ENCODE peak calls at places on chromosomes 1 and 21, in five cellular contexts. One of them, this sample, is unnamed.

GRCh38 chr1:172969611-172970010 is 81.1 kb downstream of the TNFSF18 start:
- DNase-seq in IMR-90: peak; percentile 84
- DNase-seq in right lobe of liver: no peak
- DNase-seq in fibroblast of lung: peak; percentile 90
- DNase-seq in neuronal stem cell: no peak
- DNase-seq in this sample: no peak

GRCh38 chr1:178702141-178702540 is 22.9 kb upstream of the RALGPS2 start:
- DNase-seq in right lobe of liver: no peak
- DNase-seq in neuronal stem cell: no peak
- DNase-seq in IMR-90: peak; percentile 71
- DNase-seq in fibroblast of lung: peak; percentile 68
- DNase-seq in this sample: no peak

GRCh38 chr1:214846971-214847810 is 235.3 kb upstream of the KCNK2 start:
- DNase-seq in IMR-90: no peak
- DNase-seq in right lobe of liver: no peak
- DNase-seq in fibroblast of lung: no peak
- DNase-seq in neuronal stem cell: no peak
- DNase-seq in this sample: no peak

GRCh38 chr1:58065520-58065919 is 481.0 kb downstream of the OMA1 start:
- DNase-seq in fibroblast of lung: no peak
- DNase-seq in right lobe of liver: no peak
- DNase-seq in IMR-90: no peak
- DNase-seq in neuronal stem cell: no peak
- DNase-seq in this sample: no peak

GRCh38 chr1:25568090-25568833 is 24.9 kb downstream of the LDLRAP1 start:
- DNase-seq in neuronal stem cell: no peak
- DNase-seq in right lobe of liver: no peak
- DNase-seq in fibroblast of lung: peak; percentile 60
- DNase-seq in IMR-90: peak; percentile 63
- DNase-seq in this sample: peak; percentile 83

GRCh38 chr1:161139765-161140164 is 7.3 kb upstream of the DEDD start:
- DNase-seq in IMR-90: peak; percentile 57
- DNase-seq in fibroblast of lung: no peak
- DNase-seq in right lobe of liver: no peak
- DNase-seq in neuronal stem cell: no peak
- DNase-seq in this sample: no peak

GRCh38 chr21:16532841-16533240 is 803.1 kb downstream of the USP25 start:
- DNase-seq in fibroblast of lung: peak; percentile 62
- DNase-seq in neuronal stem cell: no peak
- DNase-seq in right lobe of liver: no peak
- DNase-seq in IMR-90: peak; percentile 43
- DNase-seq in this sample: no peak

GRCh38 chr1:52210044-52210443 is 68.2 kb downstream of the ZFYVE9 start:
- DNase-seq in IMR-90: no peak
- DNase-seq in fibroblast of lung: peak; percentile 43
- DNase-seq in right lobe of liver: no peak
- DNase-seq in neuronal stem cell: no peak
- DNase-seq in this sample: peak; percentile 84

GRCh38 chr21:24994717-24995116 is 612.6 kb downstream of the MRPL39 start:
- DNase-seq in right lobe of liver: no peak
- DNase-seq in IMR-90: no peak
- DNase-seq in neuronal stem cell: no peak
- DNase-seq in fibroblast of lung: no peak
- DNase-seq in this sample: no peak

GRCh38 chr1:18540136-18540765 is 59.5 kb downstream of the KLHDC7A start:
- DNase-seq in fibroblast of lung: no peak
- DNase-seq in neuronal stem cell: no peak
- DNase-seq in right lobe of liver: peak; percentile 31
- DNase-seq in IMR-90: no peak
- DNase-seq in this sample: no peak

GRCh38 chr1:81119319-81119718 is 681.4 kb upstream of the ADGRL2 start:
- DNase-seq in IMR-90: no peak
- DNase-seq in fibroblast of lung: no peak
- DNase-seq in neuronal stem cell: no peak
- DNase-seq in right lobe of liver: no peak
- DNase-seq in this sample: no peak

GRCh38 chr1:92923664-92924063 is 37.6 kb downstream of the DIPK1A start:
- DNase-seq in neuronal stem cell: no peak
- DNase-seq in fibroblast of lung: no peak
- DNase-seq in right lobe of liver: no peak
- DNase-seq in IMR-90: no peak
- DNase-seq in this sample: no peak

GRCh38 chr1:111406325-111406768 is 21.2 kb downstream of the OVGP1 start:
- DNase-seq in fibroblast of lung: peak; percentile 36
- DNase-seq in right lobe of liver: peak; percentile 65
- DNase-seq in neuronal stem cell: no peak
- DNase-seq in IMR-90: peak; percentile 48
- DNase-seq in this sample: peak; percentile 34
- H3K27ac ChIP-seq in fibroblast of lung: no peak overlapping the region
- H3K27ac ChIP-seq in right lobe of liver: no peak overlapping the region
- H3K27ac ChIP-seq in neuronal stem cell: no peak overlapping the region
- H3K27ac ChIP-seq in IMR-90: no peak overlapping the region
- H3K27ac ChIP-seq in this sample: no peak overlapping the region

GRCh38 chr1:40476924-40477679 is at the start of gene ZFP69:
- DNase-seq in right lobe of liver: peak; percentile 71
- DNase-seq in neuronal stem cell: peak; percentile 56
- DNase-seq in IMR-90: peak; percentile 51
- DNase-seq in fibroblast of lung: peak; percentile 73
- DNase-seq in this sample: no peak
- H3K27ac ChIP-seq in right lobe of liver: no peak within 1 kb of the TSS
- H3K27ac ChIP-seq in neuronal stem cell: no peak within 1 kb of the TSS
- H3K27ac ChIP-seq in IMR-90: peak within 1 kb of the TSS; percentile 84
- H3K27ac ChIP-seq in fibroblast of lung: peak within 1 kb of the TSS; percentile 53
- H3K27ac ChIP-seq in this sample: no peak within 1 kb of the TSS

GRCh38 chr1:203374023-203374422 is 23.1 kb upstream of the FMOD start:
- DNase-seq in neuronal stem cell: no peak
- DNase-seq in IMR-90: no peak
- DNase-seq in right lobe of liver: no peak
- DNase-seq in fibroblast of lung: no peak
- DNase-seq in this sample: no peak
- H3K27ac ChIP-seq in neuronal stem cell: no peak overlapping the region
- H3K27ac ChIP-seq in IMR-90: no peak overlapping the region
- H3K27ac ChIP-seq in right lobe of liver: no peak overlapping the region
- H3K27ac ChIP-seq in fibroblast of lung: no peak overlapping the region
- H3K27ac ChIP-seq in this sample: no peak overlapping the region

GRCh38 chr21:43364851-43365424 is 62.0 kb downstream of the SIK1 start:
- DNase-seq in fibroblast of lung: no peak
- DNase-seq in neuronal stem cell: no peak
- DNase-seq in IMR-90: no peak
- DNase-seq in right lobe of liver: no peak
- DNase-seq in this sample: no peak

GRCh38 chr21:43367859-43368258 is 59.1 kb downstream of the SIK1 start:
- DNase-seq in right lobe of liver: no peak
- DNase-seq in neuronal stem cell: no peak
- DNase-seq in fibroblast of lung: no peak
- DNase-seq in IMR-90: no peak
- DNase-seq in this sample: no peak

GRCh38 chr21:43365611-43366426 is 61.1 kb downstream of the SIK1 start:
- DNase-seq in neuronal stem cell: no peak
- DNase-seq in IMR-90: no peak
- DNase-seq in fibroblast of lung: no peak
- DNase-seq in right lobe of liver: no peak
- DNase-seq in this sample: no peak

GRCh38 chr21:43367296-43367695 is 59.6 kb downstream of the SIK1 start:
- DNase-seq in right lobe of liver: no peak
- DNase-seq in IMR-90: no peak
- DNase-seq in neuronal stem cell: no peak
- DNase-seq in fibroblast of lung: no peak
- DNase-seq in this sample: no peak

GRCh38 chr21:43366656-43367055 is 60.3 kb downstream of the SIK1 start:
- DNase-seq in fibroblast of lung: no peak
- DNase-seq in neuronal stem cell: no peak
- DNase-seq in IMR-90: no peak
- DNase-seq in right lobe of liver: no peak
- DNase-seq in this sample: no peak
- H3K27ac ChIP-seq in fibroblast of lung: no peak overlapping the region
- H3K27ac ChIP-seq in neuronal stem cell: no peak overlapping the region
- H3K27ac ChIP-seq in IMR-90: no peak overlapping the region
- H3K27ac ChIP-seq in right lobe of liver: no peak overlapping the region
- H3K27ac ChIP-seq in this sample: no peak overlapping the region

GRCh38 chr1:41108696-41109284 is 87.3 kb upstream of the SLFNL1 start:
- DNase-seq in fibroblast of lung: peak; percentile 52
- DNase-seq in neuronal stem cell: no peak
- DNase-seq in IMR-90: peak; percentile 11
- DNase-seq in right lobe of liver: no peak
- DNase-seq in this sample: no peak

GRCh38 chr1:41110721-41111120 is 89.2 kb upstream of the SLFNL1 start:
- DNase-seq in IMR-90: no peak
- DNase-seq in fibroblast of lung: no peak
- DNase-seq in right lobe of liver: no peak
- DNase-seq in neuronal stem cell: no peak
- DNase-seq in this sample: no peak

GRCh38 chr1:41103761-41104160 is 82.2 kb upstream of the SLFNL1 start:
- DNase-seq in fibroblast of lung: no peak
- DNase-seq in neuronal stem cell: no peak
- DNase-seq in right lobe of liver: no peak
- DNase-seq in IMR-90: no peak
- DNase-seq in this sample: no peak

DNA sequence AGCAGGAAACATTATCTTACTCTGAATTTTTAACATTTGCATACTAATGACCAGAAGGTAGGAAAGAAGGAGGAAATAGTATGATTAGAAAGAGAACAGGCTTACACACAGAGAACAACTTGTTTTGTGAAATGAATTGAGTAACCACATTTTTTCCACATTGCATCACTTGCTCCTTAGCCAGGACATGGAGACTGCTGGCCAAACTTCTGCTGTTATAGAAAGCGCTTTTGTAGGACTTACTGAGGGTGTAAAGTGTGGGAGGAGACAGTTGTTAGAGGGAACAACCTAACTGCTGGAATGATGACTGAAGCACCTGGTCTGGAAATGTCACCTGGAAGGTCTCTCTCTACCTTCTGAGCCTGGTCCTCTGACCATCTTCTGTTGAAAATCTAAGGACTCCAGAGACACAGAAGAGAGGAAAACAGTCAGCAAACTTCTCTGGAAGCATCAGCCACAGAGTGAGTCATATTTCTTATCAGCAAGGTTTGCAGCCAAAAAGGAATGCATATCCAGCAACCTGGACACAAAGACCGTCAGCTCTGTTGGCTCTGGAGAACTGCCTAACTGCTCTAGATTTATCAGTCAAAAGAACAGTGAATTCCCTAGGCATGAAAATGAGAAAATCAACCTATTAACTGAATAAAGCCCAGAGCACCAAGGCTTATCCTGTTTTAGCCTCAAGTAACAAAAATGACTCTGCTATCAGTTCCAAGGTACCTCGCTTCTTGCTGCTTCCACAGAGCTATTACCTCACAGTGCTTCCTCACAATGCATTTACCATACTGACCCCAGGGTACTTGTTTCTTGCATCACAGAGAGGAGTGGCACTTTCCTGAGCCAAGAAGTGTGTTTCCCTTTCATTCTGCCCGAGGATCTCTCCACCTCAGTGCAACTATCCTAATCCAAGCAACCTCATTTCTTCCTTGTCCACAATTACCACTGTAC is 88.1 kb upstream of the SLFNL1 start:
- DNase-seq in fibroblast of lung: peak; percentile 96
- DNase-seq in IMR-90: peak; percentile 95
- DNase-seq in neuronal stem cell: no peak
- DNase-seq in right lobe of liver: peak; percentile 56
- DNase-seq in this sample: peak; percentile 57
- H3K27ac ChIP-seq in fibroblast of lung: peak overlapping the region; percentile 86
- H3K27ac ChIP-seq in IMR-90: peak overlapping the region; percentile 73
- H3K27ac ChIP-seq in neuronal stem cell: no peak overlapping the region
- H3K27ac ChIP-seq in right lobe of liver: peak overlapping the region; percentile 75
- H3K27ac ChIP-seq in this sample: peak overlapping the region; percentile 84

GRCh38 chr1:208684192-208684591 is 440.0 kb upstream of the PLXNA2 start:
- DNase-seq in fibroblast of lung: no peak
- DNase-seq in IMR-90: no peak
- DNase-seq in neuronal stem cell: no peak
- DNase-seq in right lobe of liver: no peak
- DNase-seq in this sample: no peak
- H3K27ac ChIP-seq in fibroblast of lung: no peak overlapping the region
- H3K27ac ChIP-seq in IMR-90: no peak overlapping the region
- H3K27ac ChIP-seq in neuronal stem cell: no peak overlapping the region
- H3K27ac ChIP-seq in right lobe of liver: no peak overlapping the region
- H3K27ac ChIP-seq in this sample: no peak overlapping the region

This sample was measured in epithelial cell of prostate.